ENCODE peak calls at places on chromosomes 16 and 17, in four cellular contexts. V is K562, H is HepG2, Q is H1. D is an unnamed sample.

GRCh38 chr16:20884240-20884556 is 16.0 kb downstream of the DCUN1D3 start:
- DNase-seq in V (no peak), H (peak), Q (no peak), D (no peak)

GRCh38 chr16:87331241-87331801 is 14.1 kb upstream of the C16orf95 start:
- DNase-seq in V (no peak), H (no peak), Q (no peak), D (no peak)

GRCh38 chr16:9330036-9330545 is 238.6 kb downstream of the HAPSTR1 start:
- DNase-seq in V (no peak), H (no peak), Q (no peak), D (no peak)

GRCh38 chr17:6989779-6990178 is 6.1 kb upstream of the ALOX12 start:
- DNase-seq in V (no peak), H (no peak), Q (no peak), D (no peak)

GRCh38 chr17:28725660-28726395 is at the start of gene TLCD1:
- DNase-seq in V (peak), H (peak), Q (no peak), D (peak)

GRCh38 chr17:28925912-28926365 is 23.1 kb upstream of the DHRS13 start:
- DNase-seq in V (peak), H (no peak), Q (no peak), D (no peak)

GRCh38 chr17:35715416-35715815 is 16.0 kb upstream of the RASL10B start:
- DNase-seq in V (no peak), H (no peak), Q (no peak), D (no peak)

GRCh38 chr16:138049-138417 is 440 bp downstream of the NPRL3 start:
- DNase-seq in V (peak), H (no peak), Q (no peak), D (peak)

GRCh38 chr17:9140550-9141422 is 119.5 kb downstream of the NTN1 start:
- DNase-seq in V (no peak), H (no peak), Q (no peak), D (no peak)

GRCh38 chr16:77212736-77213541 is 13.7 kb downstream of the SYCE1L start:
- DNase-seq in V (peak), H (no peak), Q (no peak), D (peak)

GRCh38 chr16:68737730-68738590 is 868 bp downstream of the CDH1 start:
- DNase-seq in V (no peak), H (no peak), Q (no peak), D (peak)

GRCh38 chr17:76076100-76076764 is 1.7 kb downstream of the GALR2 start:
- DNase-seq in V (no peak), H (no peak), Q (no peak), D (peak)

GRCh38 chr16:73094371-73094770 is 46.4 kb upstream of the ZFHX3 start:
- DNase-seq in V (no peak), H (no peak), Q (no peak), D (no peak)

GRCh38 chr17:59373879-59374495 is 42.5 kb downstream of the YPEL2 start:
- DNase-seq in V (no peak), H (no peak), Q (no peak), D (no peak)

GRCh38 chr17:48478224-48479013 is 48.4 kb upstream of the SKAP1 start:
- DNase-seq in V (peak), H (no peak), Q (no peak), D (no peak)

GRCh38 chr16:25925466-25925865 is 233.7 kb downstream of the HS3ST4 start:
- DNase-seq in V (no peak), H (no peak), Q (no peak), D (no peak)

GRCh38 chr17:8611671-8612298 is 18.7 kb downstream of the MYH10 start:
- DNase-seq in V (peak), H (no peak), Q (no peak), D (no peak)

GRCh38 chr17:17494499-17495447 is 1.4 kb downstream of the RASD1 start:
- DNase-seq in V (no peak), H (no peak), Q (no peak), D (peak)

GRCh38 chr16:86669937-86670772 is 91.8 kb downstream of the FOXL1 start:
- DNase-seq in V (no peak), H (no peak), Q (no peak), D (no peak)

GRCh38 chr16:70736454-70737376 is 50.9 kb upstream of the MTSS2 start:
- DNase-seq in V (no peak), H (no peak), Q (no peak), D (no peak)

GRCh38 chr17:21370430-21370829 is 5.7 kb upstream of the KCNJ12 start:
- DNase-seq in V (no peak), H (no peak), Q (no peak), D (no peak)

GRCh38 chr17:64174686-64175456 is 44.9 kb upstream of the ERN1 start:
- DNase-seq in V (no peak), H (no peak), Q (no peak), D (no peak)

GRCh38 chr17:45770632-45771472 is 13.3 kb upstream of the CRHR1 start:
- DNase-seq in V (no peak), H (no peak), Q (no peak), D (peak)

GRCh38 chr17:17372856-17373520 is 69.8 kb downstream of the NT5M start:
- DNase-seq in V (no peak), H (no peak), Q (no peak), D (no peak)

GRCh38 chr17:77337150-77337549 is 196.4 kb downstream of the SEC14L1 start:
- DNase-seq in V (no peak), H (no peak), Q (no peak), D (no peak)

DNA sequence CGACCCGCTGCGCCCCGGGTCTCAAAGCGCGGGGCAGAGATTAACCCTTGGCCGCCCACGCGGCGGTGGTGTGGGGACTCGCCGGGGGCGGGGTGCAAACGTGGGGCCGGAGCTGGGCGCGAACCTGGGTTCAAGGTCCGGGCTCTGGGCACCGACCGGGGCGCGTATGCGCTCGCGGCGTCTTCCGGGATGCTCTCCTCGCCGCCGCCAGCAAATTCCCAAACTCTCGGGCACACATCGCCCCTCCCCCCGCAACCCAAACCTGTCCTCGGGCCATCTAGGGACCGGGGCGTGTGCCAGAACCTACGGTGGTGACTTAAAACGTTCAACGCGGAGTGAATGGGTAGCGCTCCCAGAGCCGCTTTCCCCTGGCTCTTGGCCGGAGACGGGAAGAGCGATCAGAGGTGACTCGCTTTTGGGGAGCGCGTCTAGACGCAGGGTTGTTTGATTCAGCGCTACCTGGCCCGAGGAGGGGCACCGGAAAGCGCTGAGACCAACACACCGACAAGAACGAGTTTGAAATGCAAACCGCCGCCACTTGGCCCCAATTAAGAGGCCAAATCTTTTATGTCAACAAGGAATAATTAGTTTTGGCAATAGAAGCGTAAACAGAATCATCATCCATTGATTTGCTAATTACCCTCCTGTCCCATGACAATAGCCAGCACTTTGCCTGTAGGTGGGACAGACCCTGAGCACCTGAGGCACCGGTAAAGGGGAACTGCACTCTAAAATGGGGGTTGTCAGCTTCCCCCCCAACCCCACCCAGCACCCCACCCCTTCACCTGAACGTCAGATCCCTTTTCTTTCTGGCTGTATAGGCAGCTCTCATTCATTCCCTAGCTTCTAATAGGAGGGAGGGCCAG is 46.2 kb downstream of the WNT3 start:
- DNase-seq in V (peak), H (peak), Q (peak), D (peak)
- TF ChIP-seq ATF2 in V (no peak), H (peak), Q (peak), D (no peak)

DNA sequence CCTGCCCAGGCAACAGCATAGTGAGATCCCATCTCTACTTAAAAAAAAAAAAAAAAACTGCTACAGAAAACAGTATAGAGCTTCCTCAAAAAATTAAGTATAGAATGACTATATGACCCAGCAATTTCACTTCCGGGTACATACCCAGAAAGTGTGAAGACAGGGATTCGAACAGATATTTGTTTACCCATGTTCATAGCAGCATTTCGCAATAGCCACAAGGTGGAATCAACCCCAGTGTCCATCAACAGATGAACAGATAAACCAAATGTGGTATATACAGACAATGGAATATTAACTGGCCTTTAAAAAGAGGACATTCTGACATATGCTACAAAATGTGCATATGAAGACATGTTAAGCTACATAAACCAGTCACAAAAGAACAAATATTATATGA is 95.5 kb downstream of the CHD9NB start:
- DNase-seq in V (no peak), H (no peak), Q (no peak), D (no peak)
- TF ChIP-seq JUN in V (no peak), H (no peak), Q (no peak), D (no peak)

DNA sequence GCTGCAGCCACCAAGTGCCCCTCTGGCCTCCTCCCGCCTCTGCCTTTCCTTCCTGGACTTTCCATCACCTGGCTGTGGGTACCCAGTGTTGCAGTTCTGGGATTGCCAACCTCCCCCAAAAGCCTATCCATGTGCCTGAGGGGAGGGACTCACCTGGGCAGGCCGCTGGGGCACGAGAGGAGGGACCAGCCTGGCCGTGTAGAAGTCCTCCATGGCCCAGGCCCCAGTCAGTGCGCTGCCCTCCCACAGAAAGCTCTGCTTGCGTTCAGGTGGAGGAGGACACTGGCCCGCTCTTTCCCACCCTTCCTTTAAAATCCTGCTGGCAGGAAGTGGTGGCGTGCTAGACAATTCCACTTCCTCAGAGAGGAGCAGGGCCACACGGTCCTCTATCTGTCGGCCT is 14.2 kb downstream of the SLX4 start:
- DNase-seq in V (no peak), H (no peak), Q (no peak), D (no peak)
- TF ChIP-seq SP1 in V (no peak), H (no peak), Q (no peak), D (no peak)

GRCh38 chr16:3957344-3957980 is 76.9 kb upstream of the CREBBP start:
- DNase-seq in V (no peak), H (no peak), Q (no peak), D (no peak)

GRCh38 chr16:3960049-3960809 is 79.7 kb upstream of the CREBBP start:
- DNase-seq in V (no peak), H (no peak), Q (no peak), D (no peak)

GRCh38 chr16:3963203-3963602 is 82.7 kb upstream of the CREBBP start:
- DNase-seq in V (no peak), H (no peak), Q (no peak), D (no peak)

GRCh38 chr16:3961449-3961849 is 80.9 kb upstream of the CREBBP start:
- DNase-seq in V (no peak), H (peak), Q (peak), D (no peak)

GRCh38 chr16:3959148-3959547 is 78.6 kb upstream of the CREBBP start:
- DNase-seq in V (no peak), H (no peak), Q (no peak), D (no peak)
- TF ChIP-seq ATF2 in V (no peak), H (no peak), Q (no peak), D (no peak)

GRCh38 chr16:65116818-65117430 is 4.9 kb downstream of the CDH11 start:
- DNase-seq in V (no peak), H (no peak), Q (no peak), D (no peak)

GRCh38 chr16:65120811-65121721 is 797 bp downstream of the CDH11 start:
- DNase-seq in V (no peak), H (no peak), Q (no peak), D (peak)

GRCh38 chr16:65117701-65118448 is 4.0 kb downstream of the CDH11 start:
- DNase-seq in V (peak), H (peak), Q (no peak), D (peak)

GRCh38 chr16:65119905-65120341 is 1.9 kb downstream of the CDH11 start:
- DNase-seq in V (no peak), H (no peak), Q (no peak), D (no peak)

DNA sequence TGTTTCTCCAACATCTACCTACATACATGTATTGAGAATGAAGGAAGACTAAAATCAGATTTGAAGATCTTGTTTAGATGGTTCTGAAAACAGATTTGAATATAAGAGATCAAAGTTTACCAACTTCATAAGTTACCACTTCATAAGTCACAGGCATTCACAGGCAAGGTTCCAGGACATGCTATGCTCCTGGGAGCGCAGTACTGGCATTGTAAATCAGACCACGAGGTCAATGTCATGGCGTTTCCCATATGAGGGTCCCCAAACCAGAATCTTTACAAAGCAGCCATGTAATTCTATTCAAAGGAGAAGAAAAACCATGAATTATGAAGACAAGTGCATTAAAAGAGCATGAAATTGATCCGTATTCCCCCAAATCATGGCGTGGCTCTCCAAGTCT is 3.0 kb downstream of the CDH11 start:
- DNase-seq in V (no peak), H (no peak), Q (no peak), D (no peak)
- TF ChIP-seq JUN in V (no peak), H (no peak), Q (no peak), D (no peak)

GRCh38 chr16:89189358-89190025 is 10.8 kb downstream of the SLC22A31 start:
- DNase-seq in V (no peak), H (no peak), Q (no peak), D (no peak)

GRCh38 chr16:89185062-89185751 is 13.7 kb downstream of the CDH15 start:
- DNase-seq in V (no peak), H (no peak), Q (no peak), D (no peak)

GRCh38 chr16:89190150-89190958 is 10.0 kb downstream of the SLC22A31 start:
- DNase-seq in V (no peak), H (no peak), Q (no peak), D (no peak)

GRCh38 chr16:89187337-89188063 is 12.8 kb downstream of the SLC22A31 start:
- DNase-seq in V (peak), H (no peak), Q (no peak), D (no peak)

DNA sequence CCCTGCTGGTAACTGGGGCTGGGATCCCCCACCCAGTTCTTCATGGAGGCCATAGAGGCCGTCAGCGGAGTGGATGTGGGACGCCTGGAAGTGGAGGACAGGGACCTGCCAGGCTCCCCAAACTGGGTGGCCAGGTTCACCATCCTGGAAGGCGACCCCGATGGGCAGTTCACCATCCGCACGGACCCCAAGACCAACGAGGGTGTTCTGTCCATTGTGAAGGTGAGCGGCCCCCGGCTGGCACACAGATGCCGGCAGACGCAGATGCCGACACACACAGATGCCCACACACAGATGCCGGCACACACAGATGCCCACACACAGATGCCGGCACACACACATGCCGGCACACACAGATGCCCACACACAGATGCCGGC is 12.3 kb downstream of the SLC22A31 start:
- DNase-seq in V (no peak), H (no peak), Q (no peak), D (no peak)
- TF ChIP-seq SP1 in V (no peak), H (no peak), Q (no peak), D (no peak)

DNA sequence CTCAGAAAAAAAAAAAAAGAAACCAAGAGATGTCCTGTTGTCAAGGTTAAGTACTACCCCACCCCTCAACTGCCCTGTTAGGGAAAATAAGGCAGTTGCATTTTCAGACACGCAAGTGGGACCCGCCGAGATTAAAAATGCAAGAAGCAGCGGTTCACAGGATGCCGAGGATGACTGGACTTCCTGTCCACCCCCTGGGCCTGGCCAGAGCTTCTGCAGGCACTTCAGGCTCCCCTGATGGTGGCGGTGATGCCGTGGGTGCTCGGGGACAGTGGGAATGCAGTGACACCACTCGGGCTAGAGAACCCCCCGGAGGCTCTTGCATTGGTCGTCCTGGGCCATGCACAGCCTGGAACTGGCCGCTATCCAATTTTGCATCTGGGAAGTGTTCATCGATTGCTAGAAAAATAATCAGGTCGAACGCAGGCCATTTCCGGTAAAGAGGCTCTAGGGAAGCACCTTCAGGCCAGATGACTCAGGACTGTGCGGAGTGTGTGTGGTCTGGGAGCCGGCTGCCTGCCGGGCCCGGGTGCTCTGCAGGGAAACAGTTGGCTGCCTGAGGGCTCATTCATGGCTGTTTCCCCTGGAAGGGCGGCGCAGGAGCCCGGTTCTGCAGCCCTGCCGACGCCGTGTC is 13.4 kb upstream of the CRISPLD2 start:
- DNase-seq in V (peak), H (no peak), Q (no peak), D (no peak)
- TF ChIP-seq ATF2 in V (no peak), H (no peak), Q (no peak), D (no peak)

D was measured in WTC11.